ENCODE peak calls at places on chromosomes 13 and 19, in seven cellular contexts. B is IMR-90, U is tibial nerve, R is thoracic aorta, T is WERI-Rb-1, P is fibroblast of the aortic adventitia, L is epithelial cell of esophagus. M is an unnamed sample.

GRCh38 chr13:47474845-47475244 is 526.2 kb downstream of the SUCLA2 start:
- DNase-seq in L (no peak), B (no peak), U (no peak), R (no peak), P (no peak), T (no peak), M (no peak)

GRCh38 chr13:30985637-30986205 is 53.3 kb downstream of the TEX26 start:
- DNase-seq in P (peak; percentile 66), L (peak; percentile 64), R (no peak), U (no peak), B (peak; percentile 79), T (no peak), M (peak; percentile 59)

GRCh38 chr19:22784051-22784450 is at the start of gene ZNF99:
- DNase-seq in T (peak; percentile 55), U (peak; percentile 59), B (no peak), P (no peak), R (peak; percentile 5), L (no peak), M (no peak)

GRCh38 chr13:112353856-112354255 is 22.3 kb upstream of the SPACA7 start:
- DNase-seq in L (no peak), B (no peak), P (no peak), R (no peak), T (no peak), U (no peak), M (no peak)

GRCh38 chr19:32651729-32652140 is 23.2 kb downstream of the ANKRD27 start:
- DNase-seq in P (no peak), L (no peak), U (no peak), T (no peak), R (no peak), B (peak; percentile 11), M (no peak)

GRCh38 chr19:39916236-39916635 is 18.2 kb downstream of the FCGBP start:
- DNase-seq in B (no peak), T (no peak), L (no peak), R (no peak), P (no peak), U (no peak), M (no peak)

GRCh38 chr13:78137404-78138142 is 218.9 kb upstream of the EDNRB start:
- DNase-seq in P (peak; percentile 80), U (peak; percentile 27), B (peak; percentile 72), R (no peak), L (peak; percentile 70), T (peak; percentile 9), M (peak; percentile 65)

GRCh38 chr13:114105351-114106225 is 26.8 kb downstream of the RASA3 start:
- DNase-seq in U (no peak), B (no peak), T (no peak), P (no peak), R (no peak), L (no peak), M (no peak)

GRCh38 chr13:27396252-27396846 is 28.1 kb upstream of the GTF3A start:
- DNase-seq in U (no peak), T (no peak), R (no peak), L (no peak), B (no peak), P (no peak), M (no peak)

GRCh38 chr19:45876411-45877197 is 9.3 kb downstream of the IRF2BP1 start:
- DNase-seq in L (no peak), B (peak; percentile 16), U (peak; percentile 14), R (no peak), T (no peak), P (no peak), M (no peak)

GRCh38 chr13:59532405-59532804 is 631.3 kb downstream of the DIAPH3 start:
- DNase-seq in R (no peak), B (no peak), T (no peak), U (no peak), P (no peak), L (peak; percentile 50), M (no peak)

GRCh38 chr19:27892500-27892899 is 1320.5 kb downstream of the UQCRFS1 start:
- DNase-seq in U (no peak), B (no peak), R (no peak), P (no peak), L (no peak), T (no peak), M (no peak)

GRCh38 chr19:40612831-40613668 is 11.9 kb downstream of the LTBP4 start:
- DNase-seq in R (no peak), L (peak; percentile 73), B (no peak), T (no peak), P (no peak), U (peak; percentile 70), M (no peak)

DNA sequence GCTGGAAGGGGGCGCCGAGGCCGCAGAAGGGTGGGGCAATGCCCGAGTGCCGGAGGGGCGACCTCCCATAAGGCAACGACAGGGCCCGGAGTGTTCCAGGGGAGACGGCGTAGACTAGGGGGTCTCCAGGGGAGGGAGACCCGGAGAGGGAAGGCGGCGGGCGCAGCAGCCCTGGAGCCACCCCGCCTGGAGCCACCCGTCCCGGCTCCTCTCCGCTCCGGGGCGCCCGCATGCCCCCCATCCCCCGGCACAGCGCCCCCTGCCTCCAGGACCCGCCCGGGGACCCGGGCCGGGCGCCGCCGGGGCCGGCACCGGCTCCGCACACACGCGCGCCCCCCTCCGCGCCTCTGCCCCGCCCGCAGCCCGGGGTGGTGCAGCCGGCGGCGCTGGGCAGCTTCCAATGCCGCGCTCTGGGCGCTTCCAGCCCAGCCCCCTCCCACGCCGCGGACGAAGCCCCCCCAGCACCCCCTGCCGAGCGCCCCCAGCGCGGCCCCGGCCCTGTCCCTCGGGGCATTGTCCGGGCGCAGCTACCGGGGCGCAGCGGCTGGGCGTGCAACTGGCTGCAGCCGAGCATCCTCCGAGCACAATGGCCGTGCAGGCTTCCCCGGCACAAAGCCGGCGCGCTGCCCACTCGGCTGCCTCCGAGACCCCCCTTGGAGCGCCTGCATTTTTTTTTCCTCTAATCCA is 519 bp downstream of the PTPRS start:
- DNase-seq in B (no peak), T (peak; percentile 28), L (peak; percentile 6), P (no peak), R (no peak), U (no peak), M (no peak)
- TF ChIP-seq CTCF in B (peak; percentile 36), T (peak; percentile 20), L (no peak), P (no peak), R (no peak), U (no peak), M (peak; percentile 55)

DNA sequence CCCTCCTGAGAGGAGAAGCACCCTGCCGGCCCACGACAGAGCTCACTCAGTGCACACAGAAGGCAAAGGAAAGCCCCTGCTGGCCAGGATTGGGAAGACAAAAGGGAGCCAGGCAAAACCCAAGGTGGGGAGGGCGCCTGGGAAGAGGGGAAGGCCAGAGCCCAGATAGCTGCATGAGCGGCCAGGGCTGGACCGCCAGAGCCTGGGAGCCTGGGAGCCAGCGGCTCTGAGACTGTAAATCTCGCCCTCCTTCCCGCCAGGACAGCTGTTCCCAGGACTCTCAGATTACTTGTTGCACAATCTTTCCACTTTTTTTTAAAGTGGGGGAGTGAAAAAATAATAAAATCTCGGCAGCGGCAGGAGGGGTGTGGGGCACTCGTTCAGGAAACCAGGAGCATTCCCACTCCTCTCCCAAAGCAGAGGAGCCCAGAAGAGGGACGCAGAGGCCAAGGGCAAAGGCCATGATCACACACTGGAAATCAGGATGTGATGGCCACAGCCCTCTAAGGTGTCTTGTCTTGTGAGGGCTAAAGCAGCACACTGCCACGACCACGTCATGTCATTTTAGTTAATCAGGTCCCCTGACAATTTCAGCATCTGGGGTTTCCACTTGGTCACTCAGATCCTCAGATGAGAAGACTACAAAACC is 19.6 kb upstream of the EPHX3 start:
- DNase-seq in P (peak; percentile 98), R (peak; percentile 50), T (peak; percentile 58), B (peak; percentile 96), U (peak; percentile 69), L (peak; percentile 68), M (peak; percentile 94)
- TF ChIP-seq CTCF in P (peak; percentile 83), R (peak; percentile 76), T (peak; percentile 51), B (peak; percentile 65), U (peak; percentile 12), L (peak; percentile 39), M (peak; percentile 79)

GRCh38 chr19:9324584-9324962 is 594 bp downstream of the ZNF559 start:
- DNase-seq in L (no peak), T (no peak), P (no peak), R (no peak), B (no peak), U (no peak), M (no peak)

GRCh38 chr19:9323557-9323918 is 441 bp upstream of the ZNF559 start:
- DNase-seq in B (peak; percentile 75), T (peak; percentile 81), L (peak; percentile 71), P (peak; percentile 86), U (peak; percentile 57), R (peak; percentile 14), M (peak; percentile 78)

GRCh38 chr19:9321338-9321737 is 2.6 kb upstream of the ZNF559 start:
- DNase-seq in L (no peak), T (no peak), B (no peak), P (no peak), U (no peak), R (no peak), M (no peak)

GRCh38 chr19:9329999-9330398 is 6.0 kb downstream of the ZNF559 start:
- DNase-seq in T (no peak), B (no peak), P (no peak), R (no peak), L (no peak), U (no peak), M (no peak)

DNA sequence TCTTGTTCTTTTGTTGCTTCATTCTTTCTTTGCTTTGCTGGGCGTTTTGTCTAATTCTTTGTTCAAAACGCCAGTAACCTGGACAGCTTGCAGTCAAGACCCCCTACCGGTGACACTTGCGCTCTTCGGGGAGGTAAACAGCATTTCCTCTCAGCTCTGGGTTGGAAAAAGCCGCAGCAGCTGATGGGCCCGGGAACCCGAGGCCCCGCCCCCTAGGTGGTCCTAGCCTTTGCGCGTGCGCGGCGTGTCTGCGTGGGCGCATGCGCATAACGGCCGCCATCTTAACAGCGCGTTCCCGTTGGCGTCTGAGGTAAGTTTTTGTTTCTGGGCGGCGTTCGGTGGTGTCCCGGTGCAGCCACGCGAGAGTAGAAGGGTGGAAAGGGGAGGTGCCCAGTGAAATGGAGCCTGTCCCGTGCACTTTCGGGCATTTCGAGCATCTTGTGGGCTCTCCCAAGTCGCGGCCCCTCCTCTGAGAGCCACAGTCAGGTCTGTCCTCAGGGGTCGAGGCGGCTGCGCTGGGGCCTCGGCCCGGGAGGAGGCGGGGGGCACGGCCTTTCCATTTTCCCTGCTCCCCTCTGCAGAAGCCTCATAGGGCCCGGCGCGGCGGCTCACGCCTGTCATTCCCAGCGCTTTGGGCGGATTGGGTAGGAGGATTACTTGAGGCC is at the start of gene ZNF559:
- DNase-seq in U (peak; percentile 87), B (peak; percentile 92), T (peak; percentile 94), R (peak; percentile 74), L (peak; percentile 95), P (peak; percentile 95), M (peak; percentile 91)
- TF ChIP-seq CTCF in U (peak; percentile 20), B (peak; percentile 33), T (peak; percentile 41), R (peak; percentile 0), L (no peak), P (peak; percentile 51), M (peak; percentile 72)

GRCh38 chr19:4712771-4713170 is 10.9 kb downstream of the DPP9 start:
- DNase-seq in U (no peak), R (no peak), L (no peak), T (peak; percentile 37), B (no peak), P (no peak), M (no peak)

GRCh38 chr19:4709440-4710280 is 14.0 kb downstream of the DPP9 start:
- DNase-seq in B (no peak), R (no peak), U (no peak), L (no peak), P (no peak), T (no peak), M (no peak)

GRCh38 chr19:4707956-4708650 is 15.5 kb downstream of the DPP9 start:
- DNase-seq in T (no peak), B (peak; percentile 53), L (no peak), U (no peak), P (peak; percentile 41), R (no peak), M (peak; percentile 63)

GRCh38 chr19:4711211-4711610 is 12.4 kb downstream of the DPP9 start:
- DNase-seq in L (no peak), T (peak; percentile 95), P (no peak), R (no peak), U (no peak), B (no peak), M (no peak)

GRCh38 chr19:4710281-4710600 is 13.4 kb downstream of the DPP9 start:
- DNase-seq in L (no peak), B (no peak), U (no peak), R (no peak), T (no peak), P (no peak), M (no peak)
- TF ChIP-seq CTCF in L (no peak), B (no peak), U (no peak), R (no peak), T (no peak), P (no peak), M (no peak)